ENCODE peak calls at places on chromosomes 12 and 14, in five cellular contexts. One of them, this sample, is unnamed.

GRCh38 chr14:52068741-52069616 is at the start of gene NID2:
- DNase-seq in astrocyte: peak; percentile 84
- DNase-seq in astrocyte of the spinal cord: peak; percentile 95
- DNase-seq in fibroblast of lung: peak; percentile 97
- DNase-seq in heart right ventricle: peak; percentile 90
- DNase-seq in this sample: no peak

GRCh38 chr14:67957925-67958324 is 138.3 kb downstream of the RAD51B start:
- DNase-seq in astrocyte of the spinal cord: no peak
- DNase-seq in heart right ventricle: no peak
- DNase-seq in fibroblast of lung: peak; percentile 29
- DNase-seq in astrocyte: no peak
- DNase-seq in this sample: no peak

GRCh38 chr12:5546616-5547015 is 114.7 kb downstream of the NTF3 start:
- DNase-seq in fibroblast of lung: no peak
- DNase-seq in heart right ventricle: no peak
- DNase-seq in astrocyte: no peak
- DNase-seq in astrocyte of the spinal cord: no peak
- DNase-seq in this sample: no peak

GRCh38 chr12:132837693-132838463 is 9.2 kb upstream of the GOLGA3 start:
- DNase-seq in fibroblast of lung: peak; percentile 28
- DNase-seq in heart right ventricle: peak; percentile 24
- DNase-seq in astrocyte of the spinal cord: no peak
- DNase-seq in astrocyte: no peak
- DNase-seq in this sample: no peak

GRCh38 chr12:7047318-7047717 is 13.2 kb upstream of the C1S start:
- DNase-seq in astrocyte: no peak
- DNase-seq in astrocyte of the spinal cord: no peak
- DNase-seq in fibroblast of lung: no peak
- DNase-seq in heart right ventricle: no peak
- DNase-seq in this sample: no peak

GRCh38 chr12:58378038-58378437 is 436.7 kb downstream of the ATP23 start:
- DNase-seq in fibroblast of lung: peak; percentile 27
- DNase-seq in astrocyte of the spinal cord: no peak
- DNase-seq in heart right ventricle: no peak
- DNase-seq in astrocyte: peak; percentile 34
- DNase-seq in this sample: no peak

GRCh38 chr14:69699743-69700309 is 67.1 kb upstream of the SRSF5 start:
- DNase-seq in fibroblast of lung: no peak
- DNase-seq in heart right ventricle: no peak
- DNase-seq in astrocyte: no peak
- DNase-seq in astrocyte of the spinal cord: no peak
- DNase-seq in this sample: no peak

GRCh38 chr12:121799175-121799841 is 4.5 kb upstream of the SETD1B start:
- DNase-seq in fibroblast of lung: peak; percentile 89
- DNase-seq in astrocyte of the spinal cord: peak; percentile 81
- DNase-seq in astrocyte: peak; percentile 86
- DNase-seq in heart right ventricle: peak; percentile 67
- DNase-seq in this sample: peak; percentile 68

GRCh38 chr12:13258717-13259119 is 62.2 kb downstream of the EMP1 start:
- DNase-seq in heart right ventricle: no peak
- DNase-seq in fibroblast of lung: no peak
- DNase-seq in astrocyte of the spinal cord: no peak
- DNase-seq in astrocyte: no peak
- DNase-seq in this sample: no peak

GRCh38 chr14:61145903-61146411 is 135.2 kb downstream of the TMEM30B start:
- DNase-seq in fibroblast of lung: peak; percentile 80
- DNase-seq in astrocyte: peak; percentile 92
- DNase-seq in heart right ventricle: no peak
- DNase-seq in astrocyte of the spinal cord: peak; percentile 91
- DNase-seq in this sample: no peak

GRCh38 chr14:95389471-95390011 is 69.8 kb upstream of the CLMN start:
- DNase-seq in astrocyte of the spinal cord: peak; percentile 35
- DNase-seq in heart right ventricle: peak; percentile 77
- DNase-seq in fibroblast of lung: no peak
- DNase-seq in astrocyte: no peak
- DNase-seq in this sample: no peak

GRCh38 chr14:95386536-95386935 is 66.8 kb upstream of the CLMN start:
- DNase-seq in astrocyte of the spinal cord: no peak
- DNase-seq in heart right ventricle: no peak
- DNase-seq in astrocyte: no peak
- DNase-seq in fibroblast of lung: no peak
- DNase-seq in this sample: no peak

GRCh38 chr14:95385701-95386100 is 66.0 kb upstream of the CLMN start:
- DNase-seq in fibroblast of lung: no peak
- DNase-seq in astrocyte of the spinal cord: no peak
- DNase-seq in astrocyte: no peak
- DNase-seq in heart right ventricle: no peak
- DNase-seq in this sample: no peak

GRCh38 chr14:95387826-95388445 is 68.2 kb upstream of the CLMN start:
- DNase-seq in astrocyte: no peak
- DNase-seq in astrocyte of the spinal cord: no peak
- DNase-seq in heart right ventricle: no peak
- DNase-seq in fibroblast of lung: no peak
- DNase-seq in this sample: no peak

DNA sequence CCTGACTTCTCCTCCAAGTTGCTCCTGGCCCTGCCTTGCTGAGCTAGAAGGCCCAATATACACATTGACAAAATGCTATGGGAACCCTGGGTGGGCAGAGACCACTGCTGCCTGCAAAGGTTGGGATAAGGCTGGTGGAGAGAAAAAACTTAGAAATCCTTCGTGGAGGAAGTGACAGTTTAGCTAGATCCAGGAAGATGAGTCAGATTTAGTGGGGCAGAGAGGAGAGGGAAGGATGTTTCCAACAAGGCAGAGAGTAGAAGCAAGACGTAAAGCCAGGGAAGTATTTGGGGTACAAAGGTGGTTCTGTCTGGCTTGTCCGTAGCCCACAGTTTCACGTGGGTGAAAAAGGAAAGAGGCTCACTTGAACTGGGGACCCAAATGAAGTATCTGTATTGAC is 69.0 kb upstream of the CLMN start:
- DNase-seq in astrocyte of the spinal cord: no peak
- DNase-seq in heart right ventricle: no peak
- DNase-seq in astrocyte: no peak
- DNase-seq in fibroblast of lung: no peak
- DNase-seq in this sample: no peak
- TF ChIP-seq CTCF in astrocyte of the spinal cord: no peak
- TF ChIP-seq CTCF in heart right ventricle: no peak
- TF ChIP-seq CTCF in astrocyte: no peak
- TF ChIP-seq CTCF in fibroblast of lung: no peak
- TF ChIP-seq CTCF in this sample: no peak

GRCh38 chr12:44465139-44465538 is 411.0 kb downstream of the NELL2 start:
- DNase-seq in astrocyte: no peak
- DNase-seq in fibroblast of lung: no peak
- DNase-seq in heart right ventricle: no peak
- DNase-seq in astrocyte of the spinal cord: no peak
- DNase-seq in this sample: no peak
- TF ChIP-seq CTCF in astrocyte: no peak
- TF ChIP-seq CTCF in fibroblast of lung: no peak
- TF ChIP-seq CTCF in heart right ventricle: no peak
- TF ChIP-seq CTCF in astrocyte of the spinal cord: no peak
- TF ChIP-seq CTCF in this sample: no peak

GRCh38 chr12:90253674-90254181 is 545.1 kb upstream of the ATP2B1 start:
- DNase-seq in astrocyte: peak; percentile 94
- DNase-seq in fibroblast of lung: peak; percentile 78
- DNase-seq in heart right ventricle: peak; percentile 35
- DNase-seq in astrocyte of the spinal cord: peak; percentile 96
- DNase-seq in this sample: peak; percentile 90
- TF ChIP-seq CTCF in astrocyte: peak; percentile 35
- TF ChIP-seq CTCF in fibroblast of lung: peak; percentile 27
- TF ChIP-seq CTCF in heart right ventricle: no peak
- TF ChIP-seq CTCF in astrocyte of the spinal cord: peak; percentile 37
- TF ChIP-seq CTCF in this sample: peak; percentile 67

DNA sequence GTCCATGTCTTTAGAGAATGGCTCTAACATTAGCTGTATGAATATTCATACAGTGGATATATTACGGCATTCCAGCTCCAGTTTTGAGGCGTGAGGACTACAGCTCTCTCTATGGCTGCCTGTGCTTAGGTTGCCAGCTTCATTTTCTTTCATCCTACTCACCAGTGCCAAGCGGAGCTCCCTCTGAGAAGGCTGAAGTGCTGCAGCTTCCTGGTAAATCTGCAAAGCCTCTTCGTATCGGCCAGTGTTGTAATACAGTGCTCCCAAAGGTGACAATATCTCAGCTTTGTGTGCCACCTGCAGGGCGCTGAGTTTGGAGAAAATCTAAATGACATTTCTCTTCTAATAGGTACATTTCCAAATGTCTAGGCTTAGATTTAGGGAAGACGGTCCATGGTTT is 19.8 kb upstream of the OVCH1 start:
- DNase-seq in heart right ventricle: no peak
- DNase-seq in astrocyte: no peak
- DNase-seq in astrocyte of the spinal cord: no peak
- DNase-seq in fibroblast of lung: no peak
- DNase-seq in this sample: no peak
- TF ChIP-seq CTCF in heart right ventricle: no peak
- TF ChIP-seq CTCF in astrocyte: no peak
- TF ChIP-seq CTCF in astrocyte of the spinal cord: no peak
- TF ChIP-seq CTCF in fibroblast of lung: no peak
- TF ChIP-seq CTCF in this sample: no peak

GRCh38 chr14:23570806-23571483 is 3.4 kb upstream of the AP1G2 start:
- DNase-seq in fibroblast of lung: no peak
- DNase-seq in astrocyte of the spinal cord: no peak
- DNase-seq in heart right ventricle: no peak
- DNase-seq in astrocyte: no peak
- DNase-seq in this sample: peak; percentile 45

GRCh38 chr14:23567186-23568020 is at the start of gene AP1G2:
- DNase-seq in heart right ventricle: peak; percentile 85
- DNase-seq in fibroblast of lung: peak; percentile 69
- DNase-seq in astrocyte of the spinal cord: peak; percentile 56
- DNase-seq in astrocyte: no peak
- DNase-seq in this sample: peak; percentile 80

GRCh38 chr14:23568600-23569310 is 1.2 kb upstream of the AP1G2 start:
- DNase-seq in heart right ventricle: no peak
- DNase-seq in fibroblast of lung: no peak
- DNase-seq in astrocyte: no peak
- DNase-seq in astrocyte of the spinal cord: no peak
- DNase-seq in this sample: peak; percentile 51

GRCh38 chr14:23568021-23568599 is 519 bp upstream of the AP1G2 start:
- DNase-seq in astrocyte of the spinal cord: no peak
- DNase-seq in fibroblast of lung: no peak
- DNase-seq in heart right ventricle: no peak
- DNase-seq in astrocyte: no peak
- DNase-seq in this sample: no peak

DNA sequence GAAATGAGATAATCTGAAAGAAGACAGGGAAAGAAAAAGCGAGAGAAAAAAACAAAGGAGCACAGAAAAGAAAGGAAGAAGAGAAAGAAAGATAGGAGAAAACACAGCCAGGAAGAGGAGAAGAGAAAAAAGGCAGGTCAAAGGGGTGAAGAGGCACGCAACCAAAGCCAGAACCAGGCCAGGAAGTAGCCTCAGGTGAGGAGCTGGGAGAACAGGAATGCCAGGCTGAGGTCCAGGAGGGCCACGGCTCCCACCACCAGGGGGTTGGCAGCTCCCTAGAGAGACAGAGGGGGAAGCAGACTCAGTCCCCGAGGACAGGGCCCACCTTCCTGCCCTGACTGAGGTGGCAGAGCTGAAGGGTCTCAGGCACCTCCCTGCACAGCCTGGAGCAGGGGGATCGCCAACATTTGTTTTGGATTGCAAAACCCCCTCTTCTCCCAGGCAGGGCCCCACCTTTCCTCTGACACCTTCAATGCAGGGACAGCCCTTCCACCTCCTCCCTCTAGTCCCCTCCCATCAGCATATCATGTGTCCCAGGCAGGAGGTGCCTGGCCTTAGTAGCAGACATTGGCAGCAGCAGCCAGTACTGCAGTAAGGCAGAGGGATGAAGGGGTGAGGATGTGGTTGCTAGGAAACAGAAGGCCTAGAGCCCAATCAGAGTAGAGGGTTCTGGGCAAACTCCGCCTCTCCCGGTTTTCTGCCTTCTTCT is 2.0 kb upstream of the AP1G2 start:
- DNase-seq in fibroblast of lung: no peak
- DNase-seq in astrocyte: no peak
- DNase-seq in astrocyte of the spinal cord: no peak
- DNase-seq in heart right ventricle: no peak
- DNase-seq in this sample: no peak
- TF ChIP-seq CTCF in fibroblast of lung: no peak
- TF ChIP-seq CTCF in astrocyte: no peak
- TF ChIP-seq CTCF in astrocyte of the spinal cord: no peak
- TF ChIP-seq CTCF in heart right ventricle: no peak
- TF ChIP-seq CTCF in this sample: no peak

GRCh38 chr12:90407841-90408240 is 547.1 kb downstream of the CCER1 start:
- DNase-seq in astrocyte of the spinal cord: no peak
- DNase-seq in astrocyte: no peak
- DNase-seq in heart right ventricle: no peak
- DNase-seq in fibroblast of lung: no peak
- DNase-seq in this sample: no peak
- TF ChIP-seq CTCF in astrocyte of the spinal cord: no peak
- TF ChIP-seq CTCF in astrocyte: no peak
- TF ChIP-seq CTCF in heart right ventricle: no peak
- TF ChIP-seq CTCF in fibroblast of lung: no peak
- TF ChIP-seq CTCF in this sample: no peak

DNA sequence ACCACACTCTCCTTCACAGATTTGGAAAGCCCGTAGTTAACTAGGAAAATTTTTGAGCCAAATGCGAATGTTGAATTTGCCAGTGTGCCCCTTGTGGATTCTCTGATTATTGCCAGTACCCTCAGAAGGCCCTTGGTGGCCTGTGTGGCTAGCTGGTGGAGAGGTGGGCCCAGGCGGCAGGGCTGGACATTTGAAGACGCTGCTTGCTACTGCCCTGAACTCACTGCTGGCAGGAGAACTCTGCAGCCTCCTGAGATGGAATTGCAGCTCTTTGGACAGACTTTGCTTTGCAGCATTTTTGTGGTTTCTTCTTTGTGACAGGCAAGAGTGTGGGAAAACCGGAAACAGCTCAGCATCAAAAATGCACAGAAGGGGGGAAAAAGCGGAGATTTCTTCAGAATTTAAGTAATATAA is 97.6 kb downstream of the TGFB3 start:
- DNase-seq in astrocyte: peak; percentile 91
- DNase-seq in heart right ventricle: no peak
- DNase-seq in astrocyte of the spinal cord: peak; percentile 92
- DNase-seq in fibroblast of lung: peak; percentile 84
- DNase-seq in this sample: no peak
- TF ChIP-seq CTCF in astrocyte: peak; percentile 31
- TF ChIP-seq CTCF in heart right ventricle: no peak
- TF ChIP-seq CTCF in astrocyte of the spinal cord: peak; percentile 36
- TF ChIP-seq CTCF in fibroblast of lung: peak; percentile 48
- TF ChIP-seq CTCF in this sample: peak; percentile 15